ENCODE peak calls at places on chromosomes 1 and 21, in ten cellular contexts. V, E, I, Q, O, M, T, W, Z and A are unnamed samples.

GRCh38 chr1:240999826-241000225 is 357.2 kb downstream of the RGS7 start:
- DNase-seq in V (no peak), E (no peak), I (no peak), Q (no peak), O (no peak), M (no peak), T (no peak), W (no peak), Z (no peak), A (no peak)

GRCh38 chr1:10635385-10635896 is 160.7 kb downstream of the PEX14 start:
- DNase-seq in V (peak), E (peak), I (no peak), Q (no peak), O (no peak), M (peak), T (no peak), W (no peak), Z (peak), A (no peak)

GRCh38 chr1:201085902-201086735 is 26.1 kb downstream of the CACNA1S start:
- DNase-seq in V (no peak), E (peak), I (peak), Q (peak), O (peak), M (peak), T (peak), W (no peak), Z (peak), A (peak)

GRCh38 chr1:28122183-28122582 is 33.8 kb upstream of the EYA3 start:
- DNase-seq in V (no peak), E (no peak), I (no peak), Q (no peak), O (no peak), M (no peak), T (no peak), W (no peak), Z (no peak), A (no peak)

GRCh38 chr1:154213274-154213673 is 7.1 kb upstream of the CFAP141 start:
- DNase-seq in V (no peak), E (peak), I (no peak), Q (no peak), O (no peak), M (no peak), T (no peak), W (no peak), Z (no peak), A (no peak)

GRCh38 chr21:36478941-36479340 is 981 bp downstream of the CLDN14 start:
- DNase-seq in V (no peak), E (peak), I (peak), Q (no peak), O (no peak), M (peak), T (no peak), W (no peak), Z (no peak), A (no peak)

GRCh38 chr1:115706009-115706362 is 62.5 kb downstream of the CASQ2 start:
- DNase-seq in V (no peak), E (no peak), I (no peak), Q (no peak), O (no peak), M (no peak), T (no peak), W (no peak), Z (no peak), A (no peak)

GRCh38 chr1:58346076-58346435 is 200.5 kb downstream of the OMA1 start:
- DNase-seq in V (no peak), E (no peak), I (no peak), Q (no peak), O (no peak), M (no peak), T (no peak), W (no peak), Z (no peak), A (no peak)

GRCh38 chr1:8985915-8986813 is 40.1 kb downstream of the SLC2A7 start:
- DNase-seq in V (peak), E (peak), I (no peak), Q (no peak), O (no peak), M (peak), T (peak), W (peak), Z (peak), A (peak)

GRCh38 chr1:153563339-153563952 is 2.2 kb downstream of the S100A2 start:
- DNase-seq in V (no peak), E (peak), I (peak), Q (no peak), O (no peak), M (no peak), T (no peak), W (no peak), Z (peak), A (no peak)

GRCh38 chr1:67803380-67804279 is 29.6 kb downstream of the GNG12 start:
- DNase-seq in V (peak), E (peak), I (no peak), Q (no peak), O (no peak), M (no peak), T (no peak), W (no peak), Z (no peak), A (no peak)

GRCh38 chr1:223016890-223017289 is 126.2 kb downstream of the TLR5 start:
- DNase-seq in V (no peak), E (no peak), I (no peak), Q (no peak), O (no peak), M (no peak), T (no peak), W (no peak), Z (no peak), A (no peak)

GRCh38 chr1:87898401-87898800 is 569.7 kb downstream of the LMO4 start:
- DNase-seq in V (peak), E (no peak), I (no peak), Q (no peak), O (no peak), M (no peak), T (no peak), W (no peak), Z (no peak), A (no peak)

GRCh38 chr1:2544875-2545638 is 11.1 kb upstream of the TNFRSF14 start:
- DNase-seq in V (no peak), E (no peak), I (peak), Q (no peak), O (no peak), M (no peak), T (no peak), W (no peak), Z (no peak), A (peak)

GRCh38 chr1:2546515-2547209 is 9.5 kb upstream of the TNFRSF14 start:
- DNase-seq in V (no peak), E (peak), I (peak), Q (peak), O (peak), M (peak), T (peak), W (peak), Z (peak), A (peak)

GRCh38 chr1:2544093-2544874 is 11.9 kb upstream of the TNFRSF14 start:
- DNase-seq in V (no peak), E (no peak), I (peak), Q (no peak), O (no peak), M (no peak), T (no peak), W (no peak), Z (no peak), A (no peak)

GRCh38 chr1:2547210-2548067 is 8.7 kb upstream of the TNFRSF14 start:
- DNase-seq in V (no peak), E (no peak), I (no peak), Q (peak), O (peak), M (peak), T (peak), W (no peak), Z (peak), A (no peak)

GRCh38 chr1:2545754-2546514 is 10.2 kb upstream of the TNFRSF14 start:
- DNase-seq in V (no peak), E (peak), I (peak), Q (peak), O (peak), M (peak), T (peak), W (peak), Z (peak), A (peak)
- H3K4me3 ChIP-seq in V (peak), E (peak), I (peak), Q (no peak), O (peak), M (peak), T (peak), W (peak), Z (peak), A (peak)

DNA sequence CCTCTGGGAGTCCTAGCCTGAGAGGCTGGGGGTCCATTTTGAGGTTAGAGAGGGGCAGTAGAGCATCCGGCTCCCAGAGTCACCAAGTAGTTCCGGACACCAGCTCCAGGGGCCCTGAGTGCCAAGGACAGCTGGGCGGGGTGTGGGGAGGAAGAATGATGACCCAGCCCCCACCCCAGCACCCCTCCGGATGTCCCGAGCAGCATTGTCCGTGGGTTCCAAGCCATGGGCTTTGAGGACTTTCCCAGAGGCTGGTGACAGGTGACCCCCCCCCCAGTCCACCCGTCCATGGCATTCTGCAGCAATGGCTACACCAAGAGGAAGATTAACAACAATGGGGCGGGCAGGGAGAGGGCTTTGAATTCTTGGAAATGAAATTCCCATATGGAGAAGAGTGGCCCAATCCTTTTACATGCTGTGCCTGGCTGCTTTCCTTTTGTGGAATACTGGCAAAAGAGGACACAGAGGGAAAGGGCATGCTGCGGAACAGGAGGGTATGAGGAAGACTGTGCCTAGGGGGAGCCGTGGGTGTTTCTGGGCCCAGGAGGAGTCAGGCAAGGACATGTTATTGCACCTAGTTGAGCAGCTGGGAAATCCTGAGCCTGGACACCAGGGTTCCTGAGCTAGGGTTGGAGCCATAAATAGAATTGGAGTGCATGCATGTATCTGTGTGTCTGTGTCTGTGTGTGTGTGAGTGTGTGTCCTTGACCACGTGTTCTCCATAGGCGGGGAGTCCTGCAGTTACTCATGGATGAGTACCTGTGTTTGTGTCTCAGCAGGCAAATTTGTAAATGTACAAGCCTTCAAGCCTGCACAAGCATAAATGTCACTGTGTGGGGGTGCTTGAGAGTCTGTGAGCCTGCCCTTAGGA is 953 bp downstream of the ATP1A2 start:
- DNase-seq in V (no peak), E (peak), I (no peak), Q (no peak), O (no peak), M (no peak), T (no peak), W (no peak), Z (no peak), A (no peak)
- H3K4me3 ChIP-seq in V (no peak), E (no peak), I (no peak), Q (no peak), O (no peak), M (no peak), T (peak), W (peak), Z (peak), A (no peak)

GRCh38 chr1:206506405-206506802 is 927 bp upstream of the RASSF5 start:
- DNase-seq in V (no peak), E (no peak), I (no peak), Q (no peak), O (no peak), M (no peak), T (no peak), W (no peak), Z (no peak), A (no peak)

GRCh38 chr1:206505702-206506375 is 1.5 kb upstream of the RASSF5 start:
- DNase-seq in V (peak), E (peak), I (no peak), Q (no peak), O (no peak), M (no peak), T (no peak), W (no peak), Z (no peak), A (no peak)

GRCh38 chr1:206507395-206508129 is at the start of gene RASSF5:
- DNase-seq in V (no peak), E (peak), I (peak), Q (peak), O (no peak), M (peak), T (peak), W (peak), Z (peak), A (peak)

GRCh38 chr1:206508130-206508884 is 976 bp downstream of the RASSF5 start:
- DNase-seq in V (no peak), E (no peak), I (no peak), Q (no peak), O (no peak), M (no peak), T (no peak), W (no peak), Z (no peak), A (no peak)

DNA sequence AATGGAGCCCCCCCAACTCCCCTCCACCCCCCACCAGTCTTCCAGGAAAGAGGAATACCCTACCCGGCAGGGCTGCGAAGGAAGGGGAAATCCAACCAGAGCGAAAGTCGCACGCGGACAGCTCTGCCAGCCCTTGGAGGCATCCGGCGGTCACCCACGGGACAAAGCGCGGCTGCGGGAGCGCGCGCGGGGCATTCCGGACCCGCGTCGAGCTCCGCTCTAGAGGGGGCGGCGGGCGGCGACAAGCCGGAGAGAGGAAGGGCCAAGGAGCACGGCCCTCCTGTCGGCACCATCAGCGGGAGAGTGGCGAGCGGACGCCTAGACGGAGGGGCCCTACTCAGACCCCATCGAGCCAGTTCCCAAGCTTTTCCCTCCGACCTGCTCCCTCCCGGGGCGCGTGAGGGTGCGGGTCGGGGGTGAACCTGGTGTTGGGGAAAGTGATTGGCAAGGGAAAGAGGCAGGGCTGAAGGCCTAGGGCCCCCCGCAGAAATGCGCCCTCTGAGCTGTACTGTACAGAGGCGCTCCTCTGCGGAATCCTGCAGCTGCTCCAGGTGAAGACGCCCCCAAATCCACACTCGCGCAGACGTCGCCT is 432 bp upstream of the RASSF5 start:
- DNase-seq in V (no peak), E (no peak), I (no peak), Q (no peak), O (no peak), M (no peak), T (peak), W (no peak), Z (no peak), A (peak)
- H3K4me3 ChIP-seq in V (peak), E (peak), I (peak), Q (peak), O (no peak), M (peak), T (peak), W (peak), Z (peak), A (peak)

DNA sequence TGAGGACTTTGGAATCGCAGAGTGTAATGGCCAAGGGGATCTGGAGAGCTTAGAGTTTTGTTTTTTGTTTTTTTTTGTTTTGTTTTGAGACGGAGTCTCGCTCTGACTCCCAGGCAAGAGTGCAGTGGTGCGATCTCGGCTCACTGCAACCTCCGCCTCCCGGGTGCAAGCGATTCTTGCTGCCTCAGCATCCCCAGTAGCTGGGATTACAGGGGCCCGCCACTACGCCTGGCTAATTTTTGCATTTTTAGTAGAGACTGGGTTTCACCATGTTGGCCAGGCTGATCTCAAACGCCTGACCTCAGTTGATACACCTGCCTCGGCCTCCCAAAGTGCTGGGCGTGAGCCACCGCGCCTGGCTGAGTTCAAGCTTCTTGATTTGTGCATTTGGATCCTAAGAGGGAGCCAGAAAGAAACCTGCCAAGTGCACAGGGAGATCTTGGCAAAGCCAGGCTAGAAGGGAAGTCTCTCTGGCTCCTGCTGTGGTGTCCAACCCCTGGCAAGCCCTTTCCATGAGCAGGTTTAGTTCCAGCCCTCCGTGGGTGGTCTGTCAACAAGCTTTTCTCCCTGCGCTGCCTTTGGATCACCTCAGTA is 852 bp downstream of the FAAH start:
- DNase-seq in V (no peak), E (no peak), I (no peak), Q (no peak), O (no peak), M (no peak), T (no peak), W (no peak), Z (no peak), A (no peak)
- H3K4me3 ChIP-seq in V (no peak), E (peak), I (peak), Q (no peak), O (peak), M (peak), T (peak), W (peak), Z (peak), A (peak)

DNA sequence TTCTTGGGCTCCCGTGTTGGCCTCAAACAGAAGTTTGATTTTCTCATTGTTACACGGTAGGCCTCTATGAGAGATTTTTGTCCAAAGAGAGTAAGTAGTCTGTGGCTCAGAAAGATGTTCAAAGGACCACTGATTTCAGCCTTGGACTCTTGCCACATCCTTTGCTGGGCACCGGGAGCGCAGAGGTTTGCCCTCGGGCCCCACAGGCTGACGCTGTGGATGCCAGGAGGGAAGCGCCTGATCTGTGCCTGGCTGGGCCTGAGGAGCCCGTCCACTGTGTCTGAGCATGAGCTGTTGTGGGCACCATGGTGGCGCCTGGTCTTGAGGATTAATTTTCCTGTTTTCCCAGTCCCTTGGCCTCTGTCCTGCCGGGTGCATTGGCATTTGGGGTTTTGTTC is 52.3 kb downstream of the PCNT start:
- DNase-seq in V (no peak), E (no peak), I (no peak), Q (no peak), O (no peak), M (no peak), T (no peak), W (no peak), Z (no peak), A (no peak)
- H3K4me3 ChIP-seq in V (no peak), E (no peak), I (no peak), Q (no peak), O (no peak), M (no peak), T (no peak), W (no peak), Z (no peak), A (no peak)